ENCODE peak calls at places on chromosomes 1 and 21, in six cellular contexts. R, S, O, K, F and T are unnamed samples.

GRCh38 chr1:222618001-222618879 is at the start of gene MIA3:
- DNase-seq in F (peak), R (peak), O (peak), S (peak), K (peak), T (peak)

GRCh38 chr1:190478193-190479007 is 736 bp upstream of the BRINP3 start:
- DNase-seq in K (no peak), R (peak), S (no peak), F (no peak), O (peak), T (no peak)

GRCh38 chr1:3333903-3334302 is 120.6 kb upstream of the ARHGEF16 start:
- DNase-seq in F (no peak), R (no peak), K (no peak), S (peak), O (no peak), T (no peak)

GRCh38 chr1:177122461-177122860 is 42.1 kb downstream of the ASTN1 start:
- DNase-seq in R (no peak), O (no peak), F (no peak), K (no peak), S (no peak), T (no peak)

GRCh38 chr1:55363261-55363660 is 148.1 kb upstream of the USP24 start:
- DNase-seq in O (no peak), F (no peak), S (no peak), R (no peak), K (no peak), T (no peak)

GRCh38 chr1:167165948-167166702 is 54.6 kb upstream of the POU2F1 start:
- DNase-seq in S (no peak), R (peak), K (no peak), O (peak), F (peak), T (no peak)

GRCh38 chr1:236280438-236281285 is 1.1 kb downstream of the ERO1B start:
- DNase-seq in O (peak), S (peak), F (no peak), K (peak), R (peak), T (no peak)

GRCh38 chr21:19832551-19832950 is 1165.7 kb upstream of the NCAM2 start:
- DNase-seq in F (no peak), O (no peak), R (no peak), K (no peak), S (no peak), T (no peak)

GRCh38 chr1:233603366-233603927 is 10.5 kb upstream of the KCNK1 start:
- DNase-seq in O (no peak), R (no peak), S (no peak), K (no peak), F (no peak), T (no peak)

GRCh38 chr1:107076846-107077245 is 20.4 kb downstream of the PRMT6 start:
- DNase-seq in S (no peak), O (peak), R (no peak), F (no peak), K (no peak), T (no peak)

GRCh38 chr1:198681247-198681646 is 42.4 kb downstream of the PTPRC start:
- DNase-seq in R (no peak), F (no peak), O (no peak), K (no peak), S (no peak), T (no peak)

GRCh38 chr1:6966326-6966725 is 181.1 kb downstream of the CAMTA1 start:
- DNase-seq in O (no peak), F (no peak), R (no peak), S (no peak), K (no peak), T (no peak)

GRCh38 chr21:31795992-31796391 is 64.1 kb upstream of the SCAF4 start:
- DNase-seq in O (no peak), S (no peak), R (no peak), K (no peak), F (no peak), T (no peak)

GRCh38 chr1:193311226-193311948 is 125.0 kb upstream of the B3GALT2 start:
- DNase-seq in R (no peak), F (no peak), K (no peak), O (no peak), S (no peak), T (no peak)

GRCh38 chr1:94539496-94539895 is 2.1 kb downstream of the F3 start:
- DNase-seq in R (no peak), S (no peak), O (no peak), K (no peak), F (no peak), T (no peak)

GRCh38 chr1:7387053-7387861 is 383.8 kb upstream of the VAMP3 start:
- DNase-seq in K (peak), F (peak), O (no peak), R (no peak), S (peak), T (peak)

GRCh38 chr1:111565957-111566356 is 53.6 kb upstream of the RAP1A start:
- DNase-seq in R (no peak), O (no peak), F (no peak), S (no peak), K (no peak), T (no peak)

GRCh38 chr1:106396023-106396422 is 660.5 kb upstream of the PRMT6 start:
- DNase-seq in K (no peak), S (no peak), O (no peak), R (no peak), F (no peak), T (no peak)

GRCh38 chr1:173520799-173521198 is 43.7 kb downstream of the PRDX6 start:
- DNase-seq in O (no peak), R (no peak), S (no peak), K (no peak), F (no peak), T (no peak)

GRCh38 chr21:35179990-35180557 is 131.0 kb upstream of the RUNX1 start:
- DNase-seq in R (no peak), K (no peak), F (no peak), S (no peak), O (no peak), T (no peak)

DNA sequence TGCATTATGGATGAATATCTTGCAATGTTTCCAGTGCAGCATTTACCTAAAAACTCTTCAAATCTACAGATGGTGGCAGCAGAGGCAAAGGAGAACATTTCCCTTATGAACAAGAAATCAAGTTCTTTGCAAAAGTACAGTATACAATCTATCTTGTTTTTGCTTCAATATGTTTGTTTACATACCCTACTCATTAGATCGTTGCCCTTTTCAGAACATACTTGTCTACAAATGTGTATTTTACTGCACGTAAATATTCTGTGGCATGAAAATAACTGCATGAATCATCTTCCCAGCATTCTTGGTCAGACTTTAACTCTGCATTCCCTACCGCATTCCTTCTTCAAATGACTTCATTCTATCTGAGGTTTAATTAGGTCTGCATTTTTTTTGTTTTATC is 212.7 kb downstream of the ZP4 start:
- DNase-seq in F (no peak), R (no peak), S (no peak), K (no peak), O (no peak), T (no peak)
- TF ChIP-seq CTCF in F (peak), R (no peak), S (no peak), K (no peak), O (peak), T (peak)

GRCh38 chr1:91402023-91402422 is 2.6 kb downstream of the HFM1 start:
- DNase-seq in K (no peak), F (no peak), R (no peak), S (no peak), O (no peak), T (no peak)

GRCh38 chr1:91406773-91407389 is 2.2 kb upstream of the HFM1 start:
- DNase-seq in R (no peak), K (no peak), O (no peak), F (no peak), S (no peak), T (no peak)

GRCh38 chr1:91400133-91400725 is 4.4 kb downstream of the HFM1 start:
- DNase-seq in F (no peak), R (no peak), K (no peak), S (no peak), O (peak), T (no peak)

DNA sequence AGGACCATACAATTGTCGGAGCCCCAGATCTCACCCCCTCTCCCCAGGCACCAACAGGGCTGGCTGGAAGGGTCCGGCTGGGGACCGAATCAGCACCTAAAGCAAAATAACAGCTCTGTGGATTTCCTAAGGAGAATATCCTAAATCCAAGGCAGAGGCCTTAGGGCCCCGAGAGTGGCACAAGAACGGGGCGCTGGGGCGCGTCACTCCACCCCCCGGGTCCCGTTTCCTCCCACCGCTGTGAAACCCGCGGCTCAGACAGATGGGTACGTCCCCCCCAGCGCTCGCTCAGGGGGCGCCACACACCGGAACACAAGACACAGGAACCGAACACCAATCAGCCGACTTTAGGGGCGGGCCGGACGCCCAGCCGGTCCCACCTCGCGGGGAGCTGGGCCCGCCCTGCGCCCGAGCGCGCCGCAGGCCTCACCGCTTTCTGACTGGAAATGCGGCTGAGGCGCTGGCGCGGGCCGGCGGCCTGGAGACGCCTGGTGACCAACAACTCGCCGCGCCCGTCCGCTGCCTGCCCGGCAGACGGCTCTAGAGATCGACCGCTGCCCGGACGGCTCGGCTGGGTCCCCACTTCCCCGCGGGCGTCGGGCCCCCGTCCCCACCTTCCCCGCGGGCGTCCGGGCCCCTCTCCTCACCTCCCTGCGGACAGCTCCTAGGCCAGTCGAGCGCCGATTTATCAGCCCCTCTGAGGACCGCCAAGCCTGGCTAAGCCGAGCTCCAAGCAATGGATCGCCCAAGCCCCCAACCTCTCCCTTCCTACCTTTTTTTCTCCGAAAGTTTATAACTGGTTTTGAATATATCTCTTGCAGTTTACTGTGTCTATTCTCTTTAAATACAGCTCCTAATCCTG is at the start of gene HFM1:
- DNase-seq in O (peak), R (peak), F (peak), S (peak), K (peak), T (peak)
- TF ChIP-seq CTCF in O (peak), R (no peak), F (peak), S (no peak), K (no peak), T (no peak)

DNA sequence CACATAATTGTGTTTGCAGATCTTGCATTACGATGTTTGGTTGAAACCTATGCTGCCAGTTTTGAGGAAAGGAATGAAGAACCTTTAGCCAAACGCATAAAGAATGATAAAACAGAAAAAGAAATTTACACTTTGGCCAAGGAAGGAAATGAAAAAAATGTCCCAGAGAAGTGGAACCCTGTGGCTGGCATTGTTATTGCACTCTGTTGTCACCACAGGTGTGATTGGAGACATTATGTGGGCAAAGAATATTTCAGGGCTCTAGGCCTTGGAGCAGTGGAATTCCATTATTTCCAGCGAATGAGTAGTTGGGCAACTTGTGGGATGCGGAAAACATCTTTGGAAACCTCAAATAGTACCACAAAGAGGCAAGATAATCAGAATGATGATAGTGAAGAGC is 14.9 kb downstream of the TRMT13 start:
- DNase-seq in R (no peak), F (no peak), O (no peak), S (no peak), K (no peak), T (no peak)
- TF ChIP-seq CTCF in R (no peak), F (no peak), O (no peak), S (no peak), K (no peak), T (no peak)

GRCh38 chr1:44786841-44787426 is 1.0 kb downstream of the BEST4 start:
- DNase-seq in S (no peak), O (no peak), R (no peak), F (no peak), K (no peak), T (no peak)

GRCh38 chr1:44787506-44787905 is 464 bp downstream of the BEST4 start:
- DNase-seq in F (no peak), R (no peak), O (no peak), K (no peak), S (no peak), T (no peak)

GRCh38 chr1:44785027-44785376 is 3.0 kb downstream of the BEST4 start:
- DNase-seq in R (no peak), S (no peak), K (no peak), F (no peak), O (no peak), T (no peak)

GRCh38 chr1:44785501-44786137 is 2.4 kb downstream of the BEST4 start:
- DNase-seq in S (no peak), F (no peak), R (no peak), K (no peak), O (no peak), T (no peak)

DNA sequence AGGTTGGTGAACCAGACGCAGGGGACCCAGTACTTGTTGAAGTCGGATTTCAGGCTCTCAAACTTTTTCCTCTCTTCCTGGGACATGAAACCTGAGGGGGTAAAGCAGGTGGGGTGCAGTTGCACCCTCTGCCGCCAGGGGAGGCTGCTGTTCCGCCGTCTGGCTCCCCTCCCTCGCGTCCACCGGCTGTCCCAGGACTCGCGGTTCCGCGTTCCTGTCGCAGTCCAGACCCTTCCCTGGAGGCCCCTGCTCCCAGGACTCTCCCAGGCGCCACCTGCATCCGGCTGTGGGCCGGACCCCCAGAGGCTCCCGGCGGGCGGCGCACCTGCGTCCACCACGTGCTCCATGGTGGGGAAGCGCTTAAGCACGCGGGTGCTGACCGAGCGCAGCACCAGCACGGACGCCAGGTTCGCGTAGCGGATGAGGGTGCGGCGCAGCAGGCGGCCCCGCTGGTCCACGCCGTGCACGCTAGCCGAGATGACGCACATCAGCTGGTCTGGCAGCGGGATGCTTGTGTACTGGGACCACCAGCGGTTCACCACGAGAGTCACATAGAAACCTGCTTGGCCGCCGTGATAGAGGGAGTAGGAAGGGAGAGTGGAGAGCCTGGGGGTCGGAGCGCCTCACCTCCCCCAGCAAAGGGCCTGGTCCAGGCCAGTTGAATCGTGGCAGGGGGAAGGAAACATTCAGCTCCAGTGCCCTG is 1.7 kb downstream of the BEST4 start:
- DNase-seq in S (peak), F (no peak), O (peak), K (no peak), R (peak), T (no peak)
- TF ChIP-seq CTCF in S (peak), F (peak), O (peak), K (peak), R (peak), T (peak)

DNA sequence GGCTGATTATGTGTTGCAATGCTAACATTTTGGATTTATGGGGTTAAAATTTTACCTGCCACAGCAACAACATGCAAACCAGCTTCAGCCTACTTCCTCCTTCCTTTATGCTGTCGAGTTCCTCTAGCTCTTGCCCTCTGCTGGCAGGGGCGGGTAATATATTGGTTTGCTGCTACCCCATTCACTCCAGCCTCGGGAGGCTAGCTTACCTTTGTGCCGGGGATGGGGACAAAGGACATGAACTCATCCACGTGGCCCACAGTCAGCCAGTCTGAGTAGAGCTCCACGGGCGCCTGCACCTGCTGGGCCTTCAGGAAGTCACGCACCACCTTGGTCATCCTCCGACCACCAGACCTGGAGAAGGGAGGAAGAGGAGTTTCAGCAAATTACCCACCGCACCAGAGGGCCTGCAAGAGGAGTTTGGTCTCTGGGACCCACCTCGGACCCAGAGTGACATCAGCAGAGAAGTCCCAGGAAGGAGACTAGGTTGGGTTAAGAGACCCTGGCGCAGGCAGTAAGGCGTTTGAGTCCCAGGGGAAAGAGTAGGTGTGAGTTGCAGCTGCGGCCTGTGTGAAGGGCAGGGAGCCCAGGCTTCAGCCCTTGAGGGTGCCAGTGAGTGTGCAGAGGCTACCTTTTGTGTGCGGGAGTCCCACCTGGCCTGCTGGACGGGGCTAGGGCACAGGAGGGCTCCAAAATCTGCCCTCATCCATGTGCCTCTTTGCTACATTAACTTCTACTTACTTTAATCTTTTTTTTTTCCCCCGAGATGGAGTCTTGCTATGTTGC is 21.8 kb upstream of the SDHB start:
- DNase-seq in S (no peak), F (no peak), K (no peak), O (peak), R (no peak), T (no peak)
- TF ChIP-seq CTCF in S (no peak), F (peak), K (no peak), O (peak), R (no peak), T (peak)

GRCh38 chr21:17931080-17931479 is 111.9 kb upstream of the C21orf91 start:
- DNase-seq in O (no peak), K (no peak), S (no peak), R (no peak), F (no peak), T (no peak)
- TF ChIP-seq CTCF in O (peak), K (no peak), S (no peak), R (no peak), F (no peak), T (peak)

GRCh38 chr1:192235127-192235526 is 76.9 kb downstream of the RGS18 start:
- DNase-seq in F (no peak), K (no peak), R (no peak), S (no peak), O (no peak), T (no peak)

GRCh38 chr1:192243721-192244120 is 73.1 kb upstream of the RGS21 start:
- DNase-seq in S (no peak), O (no peak), R (no peak), K (no peak), F (no peak), T (no peak)

GRCh38 chr1:192232859-192233417 is 74.7 kb downstream of the RGS18 start:
- DNase-seq in F (no peak), S (no peak), O (no peak), K (no peak), R (no peak), T (no peak)

GRCh38 chr1:192238421-192238820 is 78.4 kb upstream of the RGS21 start:
- DNase-seq in F (no peak), S (no peak), K (no peak), R (no peak), O (no peak), T (no peak)
- TF ChIP-seq CTCF in F (peak), S (no peak), K (no peak), R (no peak), O (no peak), T (no peak)

DNA sequence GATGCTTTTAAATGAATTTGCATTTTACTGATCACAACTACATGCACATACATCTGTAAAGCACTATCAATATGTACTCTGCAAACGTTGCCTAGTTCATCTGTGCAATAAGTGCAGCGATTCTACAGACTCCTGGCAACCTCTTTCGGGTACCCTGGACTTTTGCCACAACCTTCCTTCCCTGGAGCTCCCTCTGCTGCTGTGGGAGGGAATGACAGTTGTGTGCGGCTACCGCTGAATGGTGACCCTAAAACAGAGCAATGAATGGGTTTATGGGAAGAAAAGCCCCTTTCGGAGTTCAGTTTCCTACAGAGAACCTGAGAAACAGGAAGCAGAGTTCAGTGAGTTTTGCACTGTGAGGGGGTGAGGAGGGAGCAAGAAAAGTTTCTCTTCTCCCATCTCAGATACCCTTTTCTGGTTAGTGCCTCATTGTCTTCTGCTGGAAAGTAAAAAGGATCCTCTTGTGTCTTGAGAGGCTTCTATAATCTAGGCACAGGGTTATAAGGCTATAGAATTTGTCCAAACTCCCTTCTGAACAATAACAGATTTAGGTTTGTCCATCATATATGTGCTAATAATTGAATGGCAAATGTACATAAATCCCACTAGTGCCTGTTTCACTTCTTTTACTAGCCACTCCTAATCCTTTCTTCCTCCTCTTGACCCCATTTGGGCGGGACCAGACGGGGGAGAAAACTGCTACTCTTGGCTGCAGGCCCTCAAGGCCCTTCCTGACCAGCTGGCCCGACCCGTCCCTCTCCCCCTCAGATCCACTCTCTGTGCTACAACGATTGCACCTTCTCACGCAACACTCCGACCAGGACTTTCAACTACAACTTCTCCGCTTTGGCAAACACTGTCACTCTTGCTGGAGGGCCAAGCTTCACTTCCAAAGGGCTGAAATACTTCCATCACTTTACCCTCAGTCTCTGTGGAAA is 19.8 kb upstream of the SARS1 start:
- DNase-seq in K (no peak), F (no peak), O (peak), R (no peak), S (no peak), T (no peak)
- TF ChIP-seq CTCF in K (no peak), F (peak), O (peak), R (peak), S (no peak), T (peak)